ENCODE peak calls at places on chromosomes 11 and 22, in seven cellular contexts. L is ovary, Z is Peyer's patch, W is transverse colon, E is H1, N is breast epithelium, F is tibial nerve. D is an unnamed sample.

GRCh38 chr11:129364143-129364654 is 11.4 kb upstream of the BARX2 start:
- DNase-seq in L (peak; percentile 35), Z (peak; percentile 91), W (peak; percentile 88), E (peak; percentile 90), N (peak; percentile 65), F (peak; percentile 51), D (peak; percentile 83)

GRCh38 chr11:36672815-36673450 is 74.9 kb upstream of the RAG2 start:
- DNase-seq in L (no peak), Z (no peak), W (no peak), E (no peak), N (no peak), F (peak; percentile 75), D (no peak)

GRCh38 chr22:46734830-46735453 is 3.1 kb downstream of the CERK start:
- DNase-seq in L (no peak), Z (peak; percentile 59), W (peak; percentile 72), E (no peak), N (no peak), F (no peak), D (no peak)

GRCh38 chr11:43632171-43632570 is 48.4 kb upstream of the HSD17B12 start:
- DNase-seq in L (no peak), Z (no peak), W (no peak), E (no peak), N (no peak), F (no peak), D (no peak)

GRCh38 chr11:84905411-84905810 is 721.7 kb downstream of the DLG2 start:
- DNase-seq in L (no peak), Z (no peak), W (no peak), E (no peak), N (no peak), F (no peak), D (no peak)

GRCh38 chr11:72405009-72405408 is 29.3 kb downstream of the CLPB start:
- DNase-seq in L (no peak), Z (no peak), W (no peak), E (no peak), N (no peak), F (peak; percentile 14), D (no peak)

GRCh38 chr11:28822596-28822995 is 714.4 kb downstream of the METTL15 start:
- DNase-seq in L (no peak), Z (no peak), W (no peak), E (no peak), N (no peak), F (no peak), D (no peak)

GRCh38 chr11:106101797-106102196 is 24.3 kb downstream of the AASDHPPT start:
- DNase-seq in L (no peak), Z (no peak), W (no peak), E (no peak), N (no peak), F (no peak), D (no peak)

GRCh38 chr11:12173111-12173510 is 62.7 kb downstream of the MICAL2 start:
- DNase-seq in L (no peak), Z (no peak), W (no peak), E (no peak), N (no peak), F (no peak), D (no peak)

GRCh38 chr22:24165673-24166072 is 15.6 kb upstream of the SUSD2 start:
- DNase-seq in L (no peak), Z (no peak), W (no peak), E (no peak), N (no peak), F (no peak), D (no peak)

DNA sequence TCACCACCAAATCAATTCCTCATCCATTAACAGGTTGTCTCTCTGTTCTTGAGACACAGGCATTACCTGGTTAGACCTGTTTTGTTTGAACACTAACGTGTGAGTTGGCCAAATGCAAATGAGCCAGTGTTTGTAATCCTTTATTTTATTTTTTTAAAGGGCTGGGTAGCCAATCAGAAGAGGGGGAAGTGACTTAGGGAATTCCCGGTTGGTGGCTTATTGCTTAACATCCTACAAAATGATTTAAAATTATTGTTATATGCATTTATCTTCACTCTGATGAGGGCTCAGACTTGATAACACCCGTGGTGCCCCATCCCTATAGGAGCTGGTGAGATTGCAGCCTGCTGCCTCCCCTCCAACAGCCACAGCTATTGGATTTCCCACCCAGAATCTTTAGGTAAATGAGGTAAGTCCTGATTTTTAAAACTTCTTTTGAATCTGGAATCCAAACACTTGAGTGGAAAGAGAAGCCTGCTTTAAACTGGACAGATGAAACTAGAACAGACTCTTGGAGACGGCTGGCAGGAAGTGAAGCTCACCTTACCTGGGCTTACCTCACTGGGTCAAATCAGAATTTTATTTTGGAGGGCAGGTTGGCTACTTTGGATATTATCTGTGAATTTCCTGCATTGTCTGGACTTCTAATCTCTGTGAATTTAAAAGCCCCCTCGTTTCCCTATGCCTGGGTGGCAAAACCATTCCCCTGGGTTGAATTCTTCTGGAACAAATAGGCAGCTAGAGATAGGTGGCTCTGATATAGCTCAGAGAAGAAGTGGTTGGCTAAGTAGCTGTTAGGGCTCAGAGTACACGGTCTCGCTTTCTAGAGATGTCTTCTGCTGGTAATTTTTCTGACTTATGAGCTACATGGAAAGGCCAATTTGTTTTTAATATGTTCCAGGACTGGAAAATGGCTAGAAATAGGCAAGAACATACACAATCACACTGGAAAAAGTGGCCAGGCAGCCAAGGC is at the start of gene EHF:
- DNase-seq in L (no peak), Z (no peak), W (peak; percentile 79), E (no peak), N (peak; percentile 51), F (no peak), D (no peak)
- H3K4me3 ChIP-seq in L (peak within 1 kb of the TSS; percentile 14), Z (no peak within 1 kb of the TSS), W (peak within 1 kb of the TSS; percentile 3), E (no peak within 1 kb of the TSS), N (peak within 1 kb of the TSS; percentile 52), F (no peak within 1 kb of the TSS), D (no peak within 1 kb of the TSS)

GRCh38 chr11:29962243-29962642 is 54.6 kb downstream of the KCNA4 start:
- DNase-seq in L (no peak), Z (no peak), W (no peak), E (peak; percentile 74), N (no peak), F (no peak), D (no peak)

GRCh38 chr11:29963068-29963467 is 53.8 kb downstream of the KCNA4 start:
- DNase-seq in L (no peak), Z (no peak), W (no peak), E (no peak), N (no peak), F (no peak), D (no peak)

GRCh38 chr11:29959488-29959887 is 57.3 kb downstream of the KCNA4 start:
- DNase-seq in L (no peak), Z (no peak), W (no peak), E (no peak), N (no peak), F (no peak), D (no peak)

DNA sequence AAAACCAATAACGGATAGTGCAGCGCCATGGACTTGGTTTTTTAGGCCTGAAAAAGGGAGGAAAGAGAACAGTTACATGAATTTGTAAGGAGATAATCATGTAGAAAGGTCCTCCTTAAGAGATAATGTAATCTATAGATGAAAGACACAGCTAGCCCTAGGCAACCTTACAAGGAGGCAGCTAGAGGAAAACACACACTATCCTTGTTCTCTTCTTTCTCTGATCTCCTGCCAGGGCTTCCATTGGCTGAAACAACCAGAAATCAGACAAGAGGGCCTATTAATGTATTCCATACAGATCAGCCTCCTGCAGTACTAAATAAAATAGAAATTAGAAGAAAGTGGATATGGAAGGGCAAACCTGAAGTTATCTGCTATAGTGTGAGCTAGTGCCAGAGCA is 53.0 kb downstream of the KCNA4 start:
- DNase-seq in L (no peak), Z (no peak), W (no peak), E (no peak), N (no peak), F (no peak), D (no peak)
- TF ChIP-seq POLR2A in L (no peak), Z (no peak), W (no peak), E (no peak), N (no peak), F (no peak), D (no peak)

GRCh38 chr11:3954448-3955298 is 99.2 kb downstream of the STIM1 start:
- DNase-seq in L (no peak), Z (no peak), W (no peak), E (no peak), N (no peak), F (no peak), D (no peak)
- H3K4me1 ChIP-seq in L (peaks cover 22% of the 10 kb centered on the region), Z (peaks cover 25% of the 10 kb centered on the region), W (peaks cover 6% of the 10 kb centered on the region), E (peaks cover 3% of the 10 kb centered on the region), N (no peaks in the 10 kb centered on the region), F (no peaks in the 10 kb centered on the region), D (peaks cover 17% of the 10 kb centered on the region)

GRCh38 chr22:44337658-44338004 is 24.9 kb upstream of the SHISAL1 start:
- DNase-seq in L (peak; percentile 81), Z (no peak), W (peak; percentile 22), E (no peak), N (no peak), F (no peak), D (peak; percentile 64)
- H3K4me3 ChIP-seq in L (no peak overlapping the region), Z (no peak overlapping the region), W (no peak overlapping the region), E (no peak overlapping the region), N (no peak overlapping the region), F (no peak overlapping the region), D (no peak overlapping the region)

DNA sequence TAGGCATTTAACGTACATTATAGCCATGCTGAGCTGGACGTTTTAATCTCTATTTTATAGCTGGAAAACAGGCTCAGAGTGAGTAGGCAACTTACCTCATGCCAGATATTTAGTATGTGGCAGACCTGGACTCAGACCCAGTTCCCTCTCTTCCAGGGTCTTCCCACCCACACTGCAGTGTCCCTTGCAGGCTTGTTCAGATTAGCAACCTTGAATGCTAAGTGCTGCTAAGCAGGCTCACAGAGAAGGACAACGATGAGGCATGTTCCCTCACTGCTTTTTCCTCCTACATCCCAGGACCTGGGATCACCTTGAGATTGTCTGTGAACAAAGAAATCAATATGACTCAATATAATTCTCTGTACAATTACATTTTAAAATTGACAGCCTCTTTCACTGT is 65.6 kb downstream of the NCAM1 start:
- DNase-seq in L (no peak), Z (no peak), W (no peak), E (no peak), N (no peak), F (no peak), D (no peak)
- TF ChIP-seq POLR2A in L (no peak), Z (no peak), W (no peak), E (no peak), N (no peak), F (no peak), D (no peak)

DNA sequence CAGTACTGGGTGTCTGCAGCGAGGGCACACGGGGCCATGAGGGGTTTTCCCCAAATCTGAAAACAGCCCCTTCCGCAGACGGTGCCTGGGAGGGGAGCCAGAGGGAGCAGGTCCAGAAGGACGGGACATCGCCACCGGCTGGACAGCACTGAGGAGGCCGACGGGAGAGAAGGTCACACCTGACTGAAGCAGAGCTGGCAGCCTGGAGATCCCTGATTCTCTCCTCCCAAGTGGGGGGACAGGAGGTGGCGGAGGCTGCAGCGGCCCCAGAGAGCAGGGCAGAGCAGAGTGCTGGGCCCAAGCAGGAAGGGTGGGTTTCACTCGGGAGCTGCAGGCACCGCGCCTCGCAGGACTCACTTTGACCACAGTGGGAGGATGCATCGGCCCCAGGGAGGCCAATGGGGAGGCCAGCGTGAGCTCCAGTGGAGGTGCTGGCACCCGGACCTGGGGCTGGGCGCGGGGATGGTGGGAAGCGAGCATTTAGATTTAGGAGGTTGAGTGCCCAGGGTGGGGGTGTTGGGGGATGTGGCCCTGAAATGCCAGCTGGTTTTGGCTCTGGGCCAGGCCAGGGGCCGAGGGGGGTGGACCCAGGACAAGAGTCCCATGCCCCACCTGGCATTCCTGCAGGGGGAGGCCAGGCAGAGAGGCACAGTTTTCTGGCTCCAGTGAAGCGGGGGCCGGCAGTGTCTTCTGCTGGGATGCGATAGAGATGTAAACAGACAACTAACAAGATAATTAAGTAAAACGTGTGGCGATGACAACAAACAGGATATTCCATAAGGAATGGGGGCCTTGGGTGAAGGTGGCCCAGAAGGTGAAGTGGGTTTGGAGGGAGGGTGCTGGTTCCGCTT is 92.3 kb upstream of the FGF3 start:
- DNase-seq in L (no peak), Z (peak; percentile 44), W (no peak), E (no peak), N (no peak), F (no peak), D (peak; percentile 15)
- H3K4me1 ChIP-seq in L (peaks cover 8% of the 10 kb centered on the region), Z (peaks cover 36% of the 10 kb centered on the region), W (no peaks in the 10 kb centered on the region), E (peaks cover 3% of the 10 kb centered on the region), N (peaks cover 15% of the 10 kb centered on the region), F (no peaks in the 10 kb centered on the region), D (peaks cover 3% of the 10 kb centered on the region)

D was measured in adrenal gland.